ENCODE peak calls at places on chromosomes 6 and 20, in seven cellular contexts. One of them, this sample, is unnamed.

GRCh38 chr20:37414133-37414532 is 68.2 kb downstream of the SRC start:
- DNase-seq in mammary epithelial cell: no peak
- DNase-seq in RWPE1: no peak
- DNase-seq in PC-9: no peak
- DNase-seq in tibial artery: no peak
- DNase-seq in left ventricle myocardium inferior: no peak
- DNase-seq in hepatocyte: no peak
- DNase-seq in this sample: no peak

GRCh38 chr6:1952726-1953360 is 292.6 kb downstream of the GMDS start:
- DNase-seq in hepatocyte: no peak
- DNase-seq in PC-9: peak; percentile 69
- DNase-seq in left ventricle myocardium inferior: no peak
- DNase-seq in tibial artery: no peak
- DNase-seq in RWPE1: peak; percentile 94
- DNase-seq in mammary epithelial cell: peak; percentile 99
- DNase-seq in this sample: no peak

GRCh38 chr20:4112490-4113420 is 97.4 kb upstream of the RNF24 start:
- DNase-seq in mammary epithelial cell: peak; percentile 51
- DNase-seq in tibial artery: peak; percentile 37
- DNase-seq in hepatocyte: no peak
- DNase-seq in left ventricle myocardium inferior: peak; percentile 57
- DNase-seq in RWPE1: no peak
- DNase-seq in PC-9: peak; percentile 67
- DNase-seq in this sample: no peak

GRCh38 chr20:62876826-62877728 is 15.5 kb upstream of the TCFL5 start:
- DNase-seq in RWPE1: no peak
- DNase-seq in tibial artery: peak; percentile 83
- DNase-seq in mammary epithelial cell: no peak
- DNase-seq in PC-9: no peak
- DNase-seq in left ventricle myocardium inferior: peak; percentile 87
- DNase-seq in hepatocyte: no peak
- DNase-seq in this sample: no peak

GRCh38 chr6:113447088-113447831 is 409.9 kb upstream of the MARCKS start:
- DNase-seq in left ventricle myocardium inferior: no peak
- DNase-seq in RWPE1: peak; percentile 64
- DNase-seq in tibial artery: no peak
- DNase-seq in PC-9: no peak
- DNase-seq in hepatocyte: peak; percentile 51
- DNase-seq in mammary epithelial cell: peak; percentile 90
- DNase-seq in this sample: no peak

GRCh38 chr6:24251339-24251738 is 106.5 kb downstream of the DCDC2 start:
- DNase-seq in tibial artery: no peak
- DNase-seq in RWPE1: no peak
- DNase-seq in PC-9: no peak
- DNase-seq in mammary epithelial cell: no peak
- DNase-seq in left ventricle myocardium inferior: no peak
- DNase-seq in hepatocyte: no peak
- DNase-seq in this sample: peak; percentile 54

GRCh38 chr6:224350-224749 is 67.9 kb upstream of the DUSP22 start:
- DNase-seq in hepatocyte: no peak
- DNase-seq in mammary epithelial cell: no peak
- DNase-seq in PC-9: no peak
- DNase-seq in tibial artery: no peak
- DNase-seq in RWPE1: no peak
- DNase-seq in left ventricle myocardium inferior: no peak
- DNase-seq in this sample: no peak

GRCh38 chr6:55868910-55869479 is 6.4 kb downstream of the BMP5 start:
- DNase-seq in tibial artery: no peak
- DNase-seq in mammary epithelial cell: peak; percentile 99
- DNase-seq in hepatocyte: peak; percentile 34
- DNase-seq in PC-9: peak; percentile 35
- DNase-seq in left ventricle myocardium inferior: no peak
- DNase-seq in RWPE1: peak; percentile 58
- DNase-seq in this sample: no peak

GRCh38 chr6:41200296-41200900 is 551 bp downstream of the TREML2 start:
- DNase-seq in mammary epithelial cell: peak; percentile 24
- DNase-seq in left ventricle myocardium inferior: no peak
- DNase-seq in PC-9: no peak
- DNase-seq in RWPE1: no peak
- DNase-seq in hepatocyte: no peak
- DNase-seq in tibial artery: peak; percentile 38
- DNase-seq in this sample: peak; percentile 35

GRCh38 chr6:169965657-169966311 is 214.4 kb downstream of the ERMARD start:
- DNase-seq in left ventricle myocardium inferior: no peak
- DNase-seq in PC-9: no peak
- DNase-seq in RWPE1: no peak
- DNase-seq in mammary epithelial cell: no peak
- DNase-seq in hepatocyte: no peak
- DNase-seq in tibial artery: no peak
- DNase-seq in this sample: no peak

DNA sequence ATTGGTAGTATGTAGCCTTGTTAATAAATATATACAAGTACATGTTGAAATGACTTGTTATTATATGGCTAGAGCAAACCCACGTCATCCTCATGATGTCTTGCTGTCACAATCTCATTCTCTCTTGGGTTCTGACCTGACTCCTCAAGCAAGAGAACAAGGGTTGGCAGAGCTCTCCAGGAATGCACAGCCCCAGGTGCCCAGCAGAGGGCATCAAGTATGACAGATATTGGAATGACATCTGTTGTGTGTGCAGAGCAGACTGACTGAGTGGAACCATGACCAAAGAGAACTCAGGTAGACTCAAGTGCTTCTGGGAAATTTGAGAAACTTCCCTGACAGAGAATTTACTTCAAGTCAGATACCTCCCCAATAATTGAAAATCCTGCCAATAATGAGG is 90.6 kb downstream of the PAX1 start:
- DNase-seq in hepatocyte: no peak
- DNase-seq in RWPE1: no peak
- DNase-seq in PC-9: no peak
- DNase-seq in tibial artery: no peak
- DNase-seq in left ventricle myocardium inferior: no peak
- DNase-seq in mammary epithelial cell: no peak
- DNase-seq in this sample: peak; percentile 44
- TF ChIP-seq CTCF in hepatocyte: no peak
- TF ChIP-seq CTCF in RWPE1: no peak
- TF ChIP-seq CTCF in PC-9: no peak
- TF ChIP-seq CTCF in tibial artery: no peak
- TF ChIP-seq CTCF in left ventricle myocardium inferior: no peak
- TF ChIP-seq CTCF in mammary epithelial cell: peak; percentile 12
- TF ChIP-seq CTCF in this sample: peak; percentile 56

DNA sequence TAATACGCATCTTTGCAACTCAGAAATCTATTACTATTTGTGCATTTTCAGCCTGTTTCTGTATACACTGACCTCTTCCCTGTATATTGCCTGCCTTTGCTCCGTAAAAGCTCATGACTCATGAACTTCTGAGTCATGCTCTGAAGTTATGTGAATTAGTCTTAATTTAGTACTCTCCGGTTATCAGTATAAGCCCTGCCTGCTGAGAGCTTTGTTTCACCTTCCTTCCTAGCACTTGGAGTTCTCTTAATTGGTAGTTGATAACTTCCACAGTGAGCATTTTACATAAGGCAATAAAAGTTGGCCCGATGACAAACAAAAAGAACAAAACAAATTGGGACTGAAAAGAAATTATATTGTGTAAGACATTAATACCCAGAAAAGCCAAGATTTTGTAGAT is 231.4 kb downstream of the GJA1 start:
- DNase-seq in RWPE1: peak; percentile 64
- DNase-seq in hepatocyte: peak; percentile 62
- DNase-seq in left ventricle myocardium inferior: no peak
- DNase-seq in PC-9: peak; percentile 8
- DNase-seq in tibial artery: no peak
- DNase-seq in mammary epithelial cell: peak; percentile 64
- DNase-seq in this sample: no peak
- H3K27ac ChIP-seq in RWPE1: no peak overlapping the region
- H3K27ac ChIP-seq in hepatocyte: peak overlapping the region; percentile 39
- H3K27ac ChIP-seq in left ventricle myocardium inferior: peak overlapping the region; percentile 71
- H3K27ac ChIP-seq in PC-9: peak overlapping the region; percentile 70
- H3K27ac ChIP-seq in tibial artery: no peak overlapping the region
- H3K27ac ChIP-seq in mammary epithelial cell: no peak overlapping the region
- H3K27ac ChIP-seq in this sample: no peak overlapping the region

GRCh38 chr20:15597306-15597705 is 975.9 kb downstream of the KIF16B start:
- DNase-seq in RWPE1: no peak
- DNase-seq in mammary epithelial cell: no peak
- DNase-seq in tibial artery: no peak
- DNase-seq in PC-9: no peak
- DNase-seq in left ventricle myocardium inferior: no peak
- DNase-seq in hepatocyte: peak; percentile 28
- DNase-seq in this sample: no peak
- TF ChIP-seq CTCF in RWPE1: no peak
- TF ChIP-seq CTCF in mammary epithelial cell: no peak
- TF ChIP-seq CTCF in tibial artery: no peak
- TF ChIP-seq CTCF in PC-9: no peak
- TF ChIP-seq CTCF in left ventricle myocardium inferior: no peak
- TF ChIP-seq CTCF in hepatocyte: no peak
- TF ChIP-seq CTCF in this sample: no peak

DNA sequence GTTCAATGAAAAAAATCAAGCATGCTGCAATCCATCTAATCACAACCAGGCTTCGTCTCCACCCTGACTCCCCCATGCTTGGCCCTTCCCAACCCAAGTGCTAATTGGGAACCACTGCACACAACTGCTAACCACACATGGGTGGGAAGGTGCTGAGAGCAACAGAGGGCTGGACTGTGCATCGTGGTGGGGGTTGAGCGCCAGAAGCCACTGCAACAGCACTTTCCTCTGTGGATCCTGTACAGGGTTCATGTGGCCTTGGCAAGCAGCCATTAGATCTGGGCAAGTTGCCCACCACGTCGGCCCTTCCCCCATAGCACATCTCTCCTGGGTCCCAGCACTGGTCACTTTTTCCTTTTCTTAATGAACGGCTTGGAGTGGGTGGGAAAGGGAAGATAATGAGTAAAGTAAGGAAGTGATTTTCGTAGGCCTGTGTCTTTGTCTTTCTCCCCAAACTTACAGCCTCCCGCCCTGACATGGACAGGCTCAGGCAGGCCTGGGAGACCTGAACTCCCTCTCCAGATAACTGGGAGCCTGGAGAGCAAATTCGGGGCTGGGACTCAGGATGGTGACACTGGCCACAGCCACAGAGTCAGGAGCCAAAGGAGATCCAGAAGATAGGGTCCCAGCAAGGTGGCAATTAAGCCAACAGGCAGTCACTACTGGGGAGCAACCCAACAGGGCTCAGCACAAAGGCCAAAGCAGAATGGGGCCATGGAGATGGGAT is 34.4 kb upstream of the MRPS10 start:
- DNase-seq in mammary epithelial cell: no peak
- DNase-seq in RWPE1: no peak
- DNase-seq in PC-9: peak; percentile 58
- DNase-seq in hepatocyte: peak; percentile 55
- DNase-seq in left ventricle myocardium inferior: peak; percentile 82
- DNase-seq in tibial artery: no peak
- DNase-seq in this sample: no peak
- H3K27ac ChIP-seq in mammary epithelial cell: no peak overlapping the region
- H3K27ac ChIP-seq in RWPE1: peak overlapping the region; percentile 82
- H3K27ac ChIP-seq in PC-9: no peak overlapping the region
- H3K27ac ChIP-seq in hepatocyte: peak overlapping the region; percentile 60
- H3K27ac ChIP-seq in left ventricle myocardium inferior: peak overlapping the region; percentile 82
- H3K27ac ChIP-seq in tibial artery: no peak overlapping the region
- H3K27ac ChIP-seq in this sample: no peak overlapping the region

GRCh38 chr6:23003671-23004598 is 434.6 kb downstream of the HDGFL1 start:
- DNase-seq in left ventricle myocardium inferior: no peak
- DNase-seq in mammary epithelial cell: no peak
- DNase-seq in tibial artery: peak; percentile 43
- DNase-seq in PC-9: no peak
- DNase-seq in hepatocyte: peak; percentile 77
- DNase-seq in RWPE1: no peak
- DNase-seq in this sample: no peak
- TF ChIP-seq CTCF in left ventricle myocardium inferior: no peak
- TF ChIP-seq CTCF in mammary epithelial cell: no peak
- TF ChIP-seq CTCF in tibial artery: no peak
- TF ChIP-seq CTCF in PC-9: no peak
- TF ChIP-seq CTCF in hepatocyte: peak; percentile 26
- TF ChIP-seq CTCF in RWPE1: no peak
- TF ChIP-seq CTCF in this sample: peak; percentile 16

GRCh38 chr6:163190786-163191185 is 223.7 kb upstream of the QKI start:
- DNase-seq in PC-9: no peak
- DNase-seq in RWPE1: no peak
- DNase-seq in hepatocyte: no peak
- DNase-seq in mammary epithelial cell: no peak
- DNase-seq in left ventricle myocardium inferior: no peak
- DNase-seq in tibial artery: no peak
- DNase-seq in this sample: no peak
- H3K27ac ChIP-seq in PC-9: no peak overlapping the region
- H3K27ac ChIP-seq in RWPE1: no peak overlapping the region
- H3K27ac ChIP-seq in hepatocyte: no peak overlapping the region
- H3K27ac ChIP-seq in mammary epithelial cell: no peak overlapping the region
- H3K27ac ChIP-seq in left ventricle myocardium inferior: no peak overlapping the region
- H3K27ac ChIP-seq in tibial artery: no peak overlapping the region
- H3K27ac ChIP-seq in this sample: no peak overlapping the region

DNA sequence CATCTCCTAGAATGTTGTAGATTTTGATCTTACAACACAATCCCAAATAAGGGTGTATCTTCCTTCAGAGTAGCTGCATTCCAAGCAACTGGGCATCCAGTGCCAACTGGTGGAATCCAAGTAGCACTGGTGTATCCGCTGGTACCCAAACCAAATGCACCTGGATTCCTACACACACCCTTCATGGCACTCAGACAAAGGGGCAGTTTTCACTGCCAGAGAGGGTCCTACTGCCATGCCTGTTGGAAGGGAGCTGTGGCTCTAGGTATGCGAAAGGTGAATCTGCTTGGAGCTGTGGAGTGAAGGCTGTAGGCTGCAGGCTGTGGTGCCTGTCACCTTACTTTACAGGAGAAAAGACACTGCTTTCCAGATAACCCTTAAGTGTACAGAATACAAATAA is 17.0 kb upstream of the CLDN20 start:
- DNase-seq in PC-9: no peak
- DNase-seq in tibial artery: no peak
- DNase-seq in hepatocyte: no peak
- DNase-seq in left ventricle myocardium inferior: no peak
- DNase-seq in mammary epithelial cell: no peak
- DNase-seq in RWPE1: no peak
- DNase-seq in this sample: no peak
- TF ChIP-seq CTCF in PC-9: no peak
- TF ChIP-seq CTCF in tibial artery: no peak
- TF ChIP-seq CTCF in hepatocyte: no peak
- TF ChIP-seq CTCF in left ventricle myocardium inferior: no peak
- TF ChIP-seq CTCF in mammary epithelial cell: no peak
- TF ChIP-seq CTCF in RWPE1: no peak
- TF ChIP-seq CTCF in this sample: no peak

This sample was measured in GM23338.